ENCODE peak calls at places on chromosomes 7 and 10, in five cellular contexts. One of them, this sample, is unnamed.
A peak's percentile ranks its signal among the peaks of the same experiment; 100 is the strongest.

GRCh38 chr10:123759496-123760070 is 93.4 kb downstream of the GPR26 start:
- DNase-seq in mucosa of gallbladder: no peak
- DNase-seq in neural crest cell: no peak
- DNase-seq in foreskin fibroblast: no peak
- DNase-seq in NCI-H2107: no peak
- DNase-seq in this sample: no peak

GRCh38 chr7:133794490-133794889 is 332.6 kb upstream of the LRGUK start:
- DNase-seq in mucosa of gallbladder: no peak
- DNase-seq in neural crest cell: no peak
- DNase-seq in foreskin fibroblast: peak; percentile 68
- DNase-seq in NCI-H2107: no peak
- DNase-seq in this sample: no peak

GRCh38 chr10:34916368-34916767 is 101.3 kb upstream of the PARD3 start:
- DNase-seq in mucosa of gallbladder: no peak
- DNase-seq in neural crest cell: no peak
- DNase-seq in foreskin fibroblast: peak; percentile 84
- DNase-seq in NCI-H2107: no peak
- DNase-seq in this sample: no peak

GRCh38 chr10:68151453-68151852 is 42.2 kb downstream of the MYPN start:
- DNase-seq in mucosa of gallbladder: no peak
- DNase-seq in neural crest cell: no peak
- DNase-seq in foreskin fibroblast: no peak
- DNase-seq in NCI-H2107: no peak
- DNase-seq in this sample: no peak

GRCh38 chr10:93437000-93437945 is 44.9 kb downstream of the MYOF start:
- DNase-seq in mucosa of gallbladder: peak; percentile 84
- DNase-seq in neural crest cell: no peak
- DNase-seq in foreskin fibroblast: peak; percentile 98
- DNase-seq in NCI-H2107: no peak
- DNase-seq in this sample: peak; percentile 31

GRCh38 chr7:77235280-77235679 is 35.7 kb upstream of the FGL2 start:
- DNase-seq in mucosa of gallbladder: no peak
- DNase-seq in neural crest cell: no peak
- DNase-seq in foreskin fibroblast: peak; percentile 55
- DNase-seq in NCI-H2107: no peak
- DNase-seq in this sample: no peak

GRCh38 chr10:32417906-32418547 is 27.9 kb upstream of the CCDC7 start:
- DNase-seq in mucosa of gallbladder: peak; percentile 46
- DNase-seq in neural crest cell: no peak
- DNase-seq in foreskin fibroblast: peak; percentile 88
- DNase-seq in NCI-H2107: no peak
- DNase-seq in this sample: no peak

GRCh38 chr10:22148956-22149355 is 68.9 kb downstream of the EBLN1 start:
- DNase-seq in mucosa of gallbladder: no peak
- DNase-seq in neural crest cell: no peak
- DNase-seq in foreskin fibroblast: peak; percentile 6
- DNase-seq in NCI-H2107: no peak
- DNase-seq in this sample: no peak

GRCh38 chr7:17844514-17845196 is 95.6 kb downstream of the SNX13 start:
- DNase-seq in mucosa of gallbladder: no peak
- DNase-seq in neural crest cell: no peak
- DNase-seq in foreskin fibroblast: peak; percentile 28
- DNase-seq in NCI-H2107: no peak
- DNase-seq in this sample: no peak

GRCh38 chr10:132129431-132129830 is 57.3 kb upstream of the DPYSL4 start:
- DNase-seq in mucosa of gallbladder: no peak
- DNase-seq in neural crest cell: no peak
- DNase-seq in foreskin fibroblast: peak; percentile 13
- DNase-seq in NCI-H2107: no peak
- DNase-seq in this sample: no peak

GRCh38 chr7:36661135-36661840 is 63.0 kb downstream of the AOAH start:
- DNase-seq in mucosa of gallbladder: no peak
- DNase-seq in neural crest cell: no peak
- DNase-seq in foreskin fibroblast: peak; percentile 67
- DNase-seq in NCI-H2107: no peak
- DNase-seq in this sample: peak; percentile 47

GRCh38 chr10:89171263-89171872 is 35.7 kb downstream of the CH25H start:
- DNase-seq in mucosa of gallbladder: no peak
- DNase-seq in neural crest cell: no peak
- DNase-seq in foreskin fibroblast: no peak
- DNase-seq in NCI-H2107: no peak
- DNase-seq in this sample: peak; percentile 5

GRCh38 chr7:30941582-30942310 is 22.0 kb upstream of the GHRHR start:
- DNase-seq in mucosa of gallbladder: no peak
- DNase-seq in neural crest cell: no peak
- DNase-seq in foreskin fibroblast: no peak
- DNase-seq in NCI-H2107: no peak
- DNase-seq in this sample: no peak

GRCh38 chr7:73830618-73830871 is 251 bp upstream of the CLDN4 start:
- DNase-seq in mucosa of gallbladder: no peak
- DNase-seq in neural crest cell: no peak
- DNase-seq in foreskin fibroblast: no peak
- DNase-seq in NCI-H2107: no peak
- DNase-seq in this sample: no peak

GRCh38 chr10:50988792-50989191 is 85.5 kb upstream of the PRKG1 start:
- DNase-seq in mucosa of gallbladder: no peak
- DNase-seq in neural crest cell: no peak
- DNase-seq in foreskin fibroblast: peak; percentile 48
- DNase-seq in NCI-H2107: no peak
- DNase-seq in this sample: no peak

GRCh38 chr7:118855290-118855689 is 630.8 kb downstream of the ANKRD7 start:
- DNase-seq in mucosa of gallbladder: no peak
- DNase-seq in neural crest cell: no peak
- DNase-seq in foreskin fibroblast: no peak
- DNase-seq in NCI-H2107: no peak
- DNase-seq in this sample: peak; percentile 55

GRCh38 chr7:2937701-2938513 is 93.8 kb upstream of the GNA12 start:
- DNase-seq in mucosa of gallbladder: peak; percentile 68
- DNase-seq in neural crest cell: no peak
- DNase-seq in foreskin fibroblast: no peak
- DNase-seq in NCI-H2107: no peak
- DNase-seq in this sample: no peak

GRCh38 chr10:43692051-43692825 is 43.6 kb upstream of the ZNF32 start:
- DNase-seq in mucosa of gallbladder: no peak
- DNase-seq in neural crest cell: no peak
- DNase-seq in foreskin fibroblast: peak; percentile 65
- DNase-seq in NCI-H2107: no peak
- DNase-seq in this sample: no peak